ENCODE peak calls at places on chromosomes 5 and 9, in four cellular contexts. J, I, H and X are unnamed samples.

GRCh38 chr5:97074859-97075489 is 67.4 kb downstream of the LIX1 start:
- DNase-seq in J (no peak), I (no peak), H (no peak), X (no peak)

GRCh38 chr5:139132515-139132914 is 65.7 kb downstream of the SIL1 start:
- DNase-seq in J (no peak), I (no peak), H (no peak), X (no peak)

GRCh38 chr5:171306785-171307591 is 2.1 kb upstream of the TLX3 start:
- DNase-seq in J (no peak), I (peak), H (no peak), X (no peak)

GRCh38 chr5:180779985-180780610 is 22.5 kb downstream of the MGAT1 start:
- DNase-seq in J (no peak), I (no peak), H (no peak), X (no peak)

GRCh38 chr9:38160613-38161215 is 91.7 kb upstream of the SHB start:
- DNase-seq in J (peak), I (peak), H (peak), X (peak)

GRCh38 chr9:123927625-123928308 is 2.2 kb downstream of the DENND1A start:
- DNase-seq in J (no peak), I (no peak), H (peak), X (no peak)

GRCh38 chr5:57843016-57843402 is 360.4 kb upstream of the ACTBL2 start:
- DNase-seq in J (no peak), I (no peak), H (no peak), X (no peak)

GRCh38 chr5:112684737-112685136 is 52.9 kb upstream of the APC start:
- DNase-seq in J (no peak), I (no peak), H (peak), X (no peak)

GRCh38 chr5:150511641-150512367 is 3.9 kb downstream of the NDST1 start:
- DNase-seq in J (no peak), I (peak), H (peak), X (no peak)

GRCh38 chr9:96025995-96026572 is 150.6 kb downstream of the ERCC6L2 start:
- DNase-seq in J (no peak), I (peak), H (no peak), X (no peak)

GRCh38 chr5:68149189-68149588 is 66.4 kb upstream of the PIK3R1 start:
- DNase-seq in J (no peak), I (no peak), H (peak), X (no peak)

GRCh38 chr5:91449083-91449482 is 66.0 kb upstream of the ARRDC3 start:
- DNase-seq in J (no peak), I (no peak), H (no peak), X (no peak)

GRCh38 chr5:136208946-136209345 is 16.0 kb upstream of the SMIM32 start:
- DNase-seq in J (no peak), I (no peak), H (no peak), X (no peak)

GRCh38 chr5:179134511-179134910 is 74.3 kb downstream of the ZNF354C start:
- DNase-seq in J (no peak), I (no peak), H (no peak), X (no peak)

GRCh38 chr5:168404366-168404765 is 81.9 kb upstream of the RARS1 start:
- DNase-seq in J (no peak), I (no peak), H (peak), X (no peak)
- TF ChIP-seq CTCF in J (no peak), I (no peak), H (no peak), X (no peak)

DNA sequence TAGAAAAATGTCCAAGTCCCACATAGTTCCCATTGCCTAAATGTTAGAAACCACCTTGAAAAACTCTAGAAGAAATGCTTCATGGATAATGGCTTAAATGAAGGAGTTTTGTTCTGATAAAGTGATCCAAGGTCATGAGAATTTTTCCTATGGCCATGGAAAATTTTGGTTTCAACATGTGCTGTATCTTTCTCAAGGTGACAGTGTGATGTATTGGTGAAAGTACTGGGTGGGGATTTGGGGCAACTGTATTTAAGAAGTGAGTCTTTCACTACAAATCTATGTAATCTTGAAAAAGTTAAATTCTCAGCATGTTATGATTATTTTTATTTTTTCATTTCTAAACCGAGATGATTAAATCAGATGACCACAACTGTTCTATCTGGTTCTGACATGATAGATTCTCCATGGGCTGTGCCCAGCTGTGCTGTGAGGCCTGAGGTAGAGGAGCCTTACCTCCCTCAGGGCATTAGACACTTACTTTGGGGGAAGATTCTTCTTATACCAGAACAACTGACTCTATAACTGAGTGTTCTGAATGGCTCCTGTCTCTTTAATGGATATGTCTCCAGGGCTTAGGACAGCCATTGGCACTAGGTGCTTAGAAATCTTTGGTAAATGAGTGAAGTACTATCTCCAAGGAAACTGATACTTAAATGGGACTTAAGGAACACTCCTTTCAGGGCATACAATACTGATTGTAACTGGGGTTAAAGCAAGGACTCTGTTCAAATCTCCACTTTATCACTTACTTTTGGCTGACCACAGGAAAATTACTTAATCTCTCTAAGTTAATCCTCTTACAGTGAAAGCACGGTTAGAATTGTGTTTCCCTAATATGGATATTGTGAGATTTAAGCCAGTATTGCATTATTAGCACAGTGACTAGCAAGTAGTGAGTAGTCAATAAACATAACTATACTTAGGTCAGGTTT is 397.4 kb upstream of the MEF2C start:
- DNase-seq in J (no peak), I (no peak), H (no peak), X (no peak)
- H3K27ac ChIP-seq in J (no peak), I (no peak), H (no peak), X (no peak)

DNA sequence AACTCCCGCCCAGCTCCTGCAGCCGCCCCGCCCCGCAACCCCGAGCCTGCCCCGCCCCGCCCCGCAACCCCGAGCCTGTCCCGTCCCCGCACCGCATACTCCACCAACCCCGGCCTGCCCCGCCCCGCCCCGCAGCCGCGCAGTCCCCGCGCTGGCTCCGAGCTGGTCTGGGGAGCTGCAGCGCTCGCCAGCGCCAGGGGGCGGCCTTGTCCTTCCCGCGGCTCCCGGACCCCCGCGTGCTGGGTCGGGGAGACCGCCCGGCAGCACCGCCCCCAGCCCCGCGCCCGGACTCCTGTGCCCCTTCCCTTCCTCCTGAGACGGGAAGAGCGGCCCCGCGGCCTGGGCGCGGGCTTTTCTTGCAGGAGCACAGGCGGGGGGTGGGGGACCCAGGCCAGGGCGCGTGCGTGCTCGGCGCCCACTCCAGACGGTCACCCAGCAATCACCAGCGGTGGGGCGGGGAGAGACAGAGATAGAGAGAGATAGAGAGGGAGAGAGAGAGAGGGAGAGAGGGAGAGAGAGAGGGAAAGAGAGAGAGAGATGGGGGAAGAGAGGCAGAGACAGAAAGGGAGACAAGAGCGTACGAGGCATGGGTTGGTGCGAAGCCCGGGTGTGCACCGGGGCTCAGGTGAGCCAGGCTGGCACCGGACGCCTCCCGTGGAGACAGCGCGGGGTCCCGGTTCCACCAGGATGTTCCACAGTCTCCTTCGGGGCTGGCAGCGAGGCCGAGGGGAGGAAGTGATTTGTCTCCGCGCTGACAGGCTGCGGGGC is 14.7 kb upstream of the TMEM250 start:
- DNase-seq in J (no peak), I (peak), H (no peak), X (no peak)
- TF ChIP-seq CTCF in J (no peak), I (peak), H (peak), X (no peak)

GRCh38 chr9:120768870-120769269 is 24.3 kb downstream of the FBXW2 start:
- DNase-seq in J (no peak), I (no peak), H (no peak), X (no peak)
- H3K27ac ChIP-seq in J (no peak), I (no peak), H (no peak), X (no peak)

GRCh38 chr9:132648685-132649084 is 21.1 kb downstream of the DDX31 start:
- DNase-seq in J (no peak), I (no peak), H (no peak), X (no peak)
- TF ChIP-seq CTCF in J (no peak), I (no peak), H (no peak), X (no peak)

DNA sequence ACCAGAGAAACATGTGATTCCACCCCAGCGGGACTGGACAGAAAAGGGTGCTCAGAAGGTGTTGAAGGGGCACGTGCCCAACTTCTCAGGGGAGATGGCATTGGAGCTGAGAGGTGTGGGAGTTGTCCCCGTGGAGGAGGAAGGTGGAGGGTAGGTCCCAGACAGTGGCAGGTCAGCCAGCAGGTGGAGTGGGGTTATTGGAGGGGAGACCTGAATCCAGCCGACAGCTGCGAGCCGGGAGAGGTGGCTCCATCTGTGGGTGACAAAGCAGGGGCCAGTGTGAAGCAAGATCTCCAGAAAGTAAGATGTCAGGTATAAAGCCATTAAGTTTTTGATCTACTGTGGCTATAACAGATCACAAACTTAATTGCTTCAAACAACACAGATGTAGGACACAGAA is 75.1 kb downstream of the HRH2 start:
- DNase-seq in J (no peak), I (no peak), H (no peak), X (no peak)
- H3K27ac ChIP-seq in J (no peak), I (no peak), H (no peak), X (no peak)

GRCh38 chr5:88190106-88190834 is 78.4 kb downstream of the TMEM161B start:
- DNase-seq in J (no peak), I (no peak), H (no peak), X (no peak)
- TF ChIP-seq CTCF in J (no peak), I (peak), H (no peak), X (no peak)